ENCODE peak calls at places on chromosomes 2 and 18, in six cellular contexts. O is T-helper 2 cell; G is NB4; Z is RKO; H is CD8-positive, alpha-beta T cell; K is body of pancreas. C is an unnamed sample.
A peak's percentile ranks its signal among the peaks of the same experiment; 100 is the strongest.

GRCh38 chr2:186256540-186256939 is 229.5 kb upstream of the ZC3H15 start:
- DNase-seq in O (no peak), G (peak; percentile 49), Z (peak; percentile 72), H (no peak), K (no peak), C (no peak)

GRCh38 chr2:147082850-147083522 is 761.8 kb upstream of the ACVR2A start:
- DNase-seq in O (peak; percentile 23), G (peak; percentile 74), Z (peak; percentile 56), H (no peak), K (peak; percentile 55), C (peak; percentile 45)

GRCh38 chr2:10377747-10378085 is 70.4 kb downstream of the ODC1 start:
- DNase-seq in O (no peak), G (no peak), Z (no peak), H (no peak), K (no peak), C (no peak)

GRCh38 chr2:23434721-23435121 is 49.7 kb downstream of the KLHL29 start:
- DNase-seq in O (no peak), G (no peak), Z (no peak), H (no peak), K (no peak), C (no peak)

GRCh38 chr2:128696421-128696820 is 377.8 kb upstream of the HS6ST1 start:
- DNase-seq in O (no peak), G (no peak), Z (no peak), H (no peak), K (no peak), C (no peak)

GRCh38 chr2:8448822-8449577 is 232.9 kb upstream of the ID2 start:
- DNase-seq in O (no peak), G (no peak), Z (no peak), H (no peak), K (no peak), C (no peak)

GRCh38 chr2:96769816-96770215 is 9.1 kb downstream of the CNNM4 start:
- DNase-seq in O (no peak), G (no peak), Z (no peak), H (no peak), K (no peak), C (peak; percentile 87)

GRCh38 chr2:166057363-166058169 is 70.3 kb downstream of the SCN1A start:
- DNase-seq in O (no peak), G (peak; percentile 31), Z (peak; percentile 44), H (no peak), K (no peak), C (no peak)

GRCh38 chr2:227528803-227529202 is 56.8 kb downstream of the AGFG1 start:
- DNase-seq in O (no peak), G (no peak), Z (no peak), H (no peak), K (no peak), C (no peak)

GRCh38 chr2:84126084-84126483 is 333.0 kb downstream of the SUCLG1 start:
- DNase-seq in O (no peak), G (no peak), Z (no peak), H (no peak), K (no peak), C (no peak)

GRCh38 chr2:218470454-218470853 is 51.5 kb downstream of the VIL1 start:
- DNase-seq in O (no peak), G (no peak), Z (no peak), H (no peak), K (no peak), C (no peak)

GRCh38 chr2:45567974-45568789 is 42.9 kb downstream of the SRBD1 start:
- DNase-seq in O (no peak), G (peak; percentile 95), Z (no peak), H (no peak), K (no peak), C (no peak)

GRCh38 chr2:171610824-171611223 is 76.4 kb upstream of the DYNC1I2 start:
- DNase-seq in O (no peak), G (no peak), Z (no peak), H (no peak), K (no peak), C (no peak)

GRCh38 chr2:18362696-18363095 is 197.8 kb downstream of the RDH14 start:
- DNase-seq in O (no peak), G (no peak), Z (no peak), H (no peak), K (no peak), C (no peak)

GRCh38 chr2:191878576-191879298 is 31.8 kb upstream of the CAVIN2 start:
- DNase-seq in O (no peak), G (no peak), Z (peak; percentile 68), H (no peak), K (no peak), C (no peak)

GRCh38 chr2:18885457-18885856 is 296.1 kb upstream of the NT5C1B start:
- DNase-seq in O (no peak), G (no peak), Z (no peak), H (no peak), K (no peak), C (no peak)

GRCh38 chr18:5885337-5885736 is 10.0 kb downstream of the TMEM200C start:
- DNase-seq in O (no peak), G (no peak), Z (no peak), H (no peak), K (no peak), C (no peak)

GRCh38 chr2:16496426-16497388 is 168.9 kb downstream of the CYRIA start:
- DNase-seq in O (no peak), G (no peak), Z (no peak), H (no peak), K (no peak), C (no peak)

GRCh38 chr2:226466589-226466988 is 333.0 kb downstream of the IRS1 start:
- DNase-seq in O (no peak), G (no peak), Z (no peak), H (no peak), K (no peak), C (no peak)

GRCh38 chr2:221461911-221462310 is 110.2 kb downstream of the EPHA4 start:
- DNase-seq in O (no peak), G (no peak), Z (no peak), H (no peak), K (no peak), C (no peak)

GRCh38 chr2:179273461-179273962 is 8.9 kb upstream of the SESTD1 start:
- DNase-seq in O (no peak), G (no peak), Z (no peak), H (no peak), K (no peak), C (no peak)

GRCh38 chr2:133733856-133734255 is 165.6 kb upstream of the NCKAP5 start:
- DNase-seq in O (no peak), G (no peak), Z (no peak), H (no peak), K (no peak), C (no peak)

GRCh38 chr2:20618468-20618885 is 32.4 kb downstream of the HS1BP3 start:
- DNase-seq in O (no peak), G (no peak), Z (no peak), H (no peak), K (no peak), C (no peak)

GRCh38 chr2:196750977-196751631 is 48.4 kb downstream of the GTF3C3 start:
- DNase-seq in O (peak; percentile 42), G (peak; percentile 70), Z (peak; percentile 72), H (peak; percentile 30), K (peak; percentile 52), C (peak; percentile 16)

GRCh38 chr18:61860302-61860701 is 32.5 kb downstream of the RNF152 start:
- DNase-seq in O (no peak), G (no peak), Z (no peak), H (no peak), K (no peak), C (no peak)

GRCh38 chr2:1636791-1637415 is 107.4 kb downstream of the PXDN start:
- DNase-seq in O (no peak), G (no peak), Z (no peak), H (no peak), K (no peak), C (no peak)

GRCh38 chr2:73243884-73244570 is 9.9 kb downstream of the CCT7 start:
- DNase-seq in O (no peak), G (no peak), Z (no peak), H (no peak), K (no peak), C (peak; percentile 52)

GRCh38 chr2:165563468-165564225 is 94.1 kb downstream of the CSRNP3 start:
- DNase-seq in O (no peak), G (peak; percentile 25), Z (peak; percentile 38), H (no peak), K (no peak), C (no peak)

GRCh38 chr2:142822190-142822589 is 55.3 kb upstream of the KYNU start:
- DNase-seq in O (no peak), G (no peak), Z (no peak), H (no peak), K (no peak), C (no peak)

GRCh38 chr2:204900910-204901309 is 355.6 kb downstream of the PARD3B start:
- DNase-seq in O (no peak), G (no peak), Z (no peak), H (no peak), K (peak; percentile 69), C (no peak)

GRCh38 chr2:85851253-85851955 is 37.4 kb downstream of the ST3GAL5 start:
- DNase-seq in O (no peak), G (no peak), Z (no peak), H (no peak), K (peak; percentile 74), C (peak; percentile 58)

GRCh38 chr2:218648473-218649100 is 10.8 kb downstream of the ZNF142 start:
- DNase-seq in O (peak; percentile 22), G (peak; percentile 80), Z (peak; percentile 65), H (peak; percentile 24), K (peak; percentile 41), C (peak; percentile 28)

GRCh38 chr18:55763805-55764204 is 175.8 kb upstream of the TCF4 start:
- DNase-seq in O (no peak), G (no peak), Z (no peak), H (no peak), K (no peak), C (no peak)

GRCh38 chr18:13418013-13418710 is 199.6 kb downstream of the LDLRAD4 start:
- DNase-seq in O (no peak), G (no peak), Z (no peak), H (no peak), K (no peak), C (no peak)

C was measured in prostate gland.